ENCODE peak calls at places on chromosomes 7 and 10, in ten cellular contexts. One of them, this sample, is unnamed.

GRCh38 chr10:120542591-120542990 is 85.6 kb downstream of the PLPP4 start:
- DNase-seq in T-cell: no peak
- DNase-seq in GM12878: no peak
- DNase-seq in activated T-cell treated with anti-CD3 and anti-CD28 coated beads for 48 hours: no peak
- DNase-seq in uterus: no peak
- DNase-seq in memory B cell: no peak
- DNase-seq in COR-L47: no peak
- DNase-seq in LoVo: no peak
- DNase-seq in NAMALWA: no peak
- DNase-seq in midbrain: no peak
- DNase-seq in this sample: no peak

GRCh38 chr7:137245890-137246289 is 97.6 kb downstream of the PTN start:
- DNase-seq in T-cell: no peak
- DNase-seq in GM12878: no peak
- DNase-seq in activated T-cell treated with anti-CD3 and anti-CD28 coated beads for 48 hours: no peak
- DNase-seq in uterus: no peak
- DNase-seq in memory B cell: no peak
- DNase-seq in COR-L47: no peak
- DNase-seq in LoVo: no peak
- DNase-seq in NAMALWA: no peak
- DNase-seq in midbrain: no peak
- DNase-seq in this sample: no peak

GRCh38 chr10:99924451-99924850 is 85.3 kb downstream of the DNMBP start:
- DNase-seq in T-cell: no peak
- DNase-seq in GM12878: no peak
- DNase-seq in activated T-cell treated with anti-CD3 and anti-CD28 coated beads for 48 hours: no peak
- DNase-seq in uterus: no peak
- DNase-seq in memory B cell: no peak
- DNase-seq in COR-L47: no peak
- DNase-seq in LoVo: no peak
- DNase-seq in NAMALWA: no peak
- DNase-seq in midbrain: no peak
- DNase-seq in this sample: no peak

GRCh38 chr10:114631090-114631677 is 26.9 kb downstream of the ABLIM1 start:
- DNase-seq in T-cell: no peak
- DNase-seq in GM12878: no peak
- DNase-seq in activated T-cell treated with anti-CD3 and anti-CD28 coated beads for 48 hours: no peak
- DNase-seq in uterus: no peak
- DNase-seq in memory B cell: peak; percentile 12
- DNase-seq in COR-L47: no peak
- DNase-seq in LoVo: no peak
- DNase-seq in NAMALWA: no peak
- DNase-seq in midbrain: no peak
- DNase-seq in this sample: no peak

GRCh38 chr7:64463636-64464375 is 99.1 kb downstream of the ZNF680 start:
- DNase-seq in T-cell: no peak
- DNase-seq in GM12878: no peak
- DNase-seq in activated T-cell treated with anti-CD3 and anti-CD28 coated beads for 48 hours: no peak
- DNase-seq in uterus: peak; percentile 75
- DNase-seq in memory B cell: no peak
- DNase-seq in COR-L47: no peak
- DNase-seq in LoVo: no peak
- DNase-seq in NAMALWA: no peak
- DNase-seq in midbrain: peak; percentile 42
- DNase-seq in this sample: no peak

GRCh38 chr7:137331378-137331777 is 12.2 kb downstream of the PTN start:
- DNase-seq in T-cell: no peak
- DNase-seq in GM12878: no peak
- DNase-seq in activated T-cell treated with anti-CD3 and anti-CD28 coated beads for 48 hours: no peak
- DNase-seq in uterus: no peak
- DNase-seq in memory B cell: no peak
- DNase-seq in COR-L47: no peak
- DNase-seq in LoVo: no peak
- DNase-seq in NAMALWA: no peak
- DNase-seq in midbrain: no peak
- DNase-seq in this sample: no peak

GRCh38 chr10:85609509-85609908 is 757.1 kb downstream of the GRID1 start:
- DNase-seq in T-cell: no peak
- DNase-seq in GM12878: no peak
- DNase-seq in activated T-cell treated with anti-CD3 and anti-CD28 coated beads for 48 hours: no peak
- DNase-seq in uterus: no peak
- DNase-seq in memory B cell: no peak
- DNase-seq in COR-L47: no peak
- DNase-seq in LoVo: no peak
- DNase-seq in NAMALWA: no peak
- DNase-seq in midbrain: no peak
- DNase-seq in this sample: no peak

GRCh38 chr10:104122273-104123107 is 519 bp downstream of the SFR1 start:
- DNase-seq in T-cell: no peak
- DNase-seq in GM12878: no peak
- DNase-seq in activated T-cell treated with anti-CD3 and anti-CD28 coated beads for 48 hours: no peak
- DNase-seq in uterus: no peak
- DNase-seq in memory B cell: no peak
- DNase-seq in COR-L47: no peak
- DNase-seq in LoVo: no peak
- DNase-seq in NAMALWA: peak; percentile 20
- DNase-seq in midbrain: no peak
- DNase-seq in this sample: no peak

GRCh38 chr7:105389090-105389650 is 449 bp upstream of the SRPK2 start:
- DNase-seq in T-cell: no peak
- DNase-seq in GM12878: no peak
- DNase-seq in activated T-cell treated with anti-CD3 and anti-CD28 coated beads for 48 hours: peak; percentile 29
- DNase-seq in uterus: peak; percentile 39
- DNase-seq in memory B cell: peak; percentile 34
- DNase-seq in COR-L47: no peak
- DNase-seq in LoVo: peak; percentile 72
- DNase-seq in NAMALWA: peak; percentile 54
- DNase-seq in midbrain: peak; percentile 31
- DNase-seq in this sample: no peak

GRCh38 chr7:12130664-12131063 is 80.4 kb upstream of the TMEM106B start:
- DNase-seq in T-cell: no peak
- DNase-seq in GM12878: no peak
- DNase-seq in activated T-cell treated with anti-CD3 and anti-CD28 coated beads for 48 hours: no peak
- DNase-seq in uterus: no peak
- DNase-seq in memory B cell: no peak
- DNase-seq in COR-L47: no peak
- DNase-seq in LoVo: peak; percentile 83
- DNase-seq in NAMALWA: no peak
- DNase-seq in midbrain: no peak
- DNase-seq in this sample: no peak